ENCODE peak calls at places on chromosomes 6 and 20, in eight cellular contexts. Z is fibroblast of lung; R is right cardiac atrium; N is Peyer's patch; H is tibial nerve; Q is naive thymus-derived CD4-positive, alpha-beta T cell; O is stomach; E is heart left ventricle. D is an unnamed sample.

GRCh38 chr20:57126481-57127092 is 139.9 kb downstream of the BMP7 start:
- DNase-seq in Q (no peak), E (no peak), R (no peak), Z (no peak), N (no peak), H (no peak), O (no peak), D (no peak)

GRCh38 chr6:166592818-166593217 is 6.3 kb upstream of the RAMACL start:
- DNase-seq in O (no peak), N (no peak), Z (peak; percentile 63), H (no peak), R (no peak), E (no peak), Q (no peak), D (no peak)

GRCh38 chr6:5151955-5152401 is 66.8 kb downstream of the PPP1R3G start:
- DNase-seq in O (no peak), Z (peak; percentile 54), E (no peak), R (no peak), Q (no peak), H (no peak), N (no peak), D (no peak)

GRCh38 chr6:105310371-105310770 is 92.5 kb downstream of the PREP start:
- DNase-seq in E (no peak), N (no peak), R (no peak), Q (no peak), Z (no peak), O (no peak), H (no peak), D (no peak)

GRCh38 chr6:157126183-157127098 is 196.9 kb downstream of the TMEM242 start:
- DNase-seq in E (no peak), Q (no peak), R (no peak), O (no peak), N (no peak), H (no peak), Z (no peak), D (no peak)

GRCh38 chr6:71349976-71350615 is 61.5 kb downstream of the OGFRL1 start:
- DNase-seq in R (peak; percentile 45), Q (no peak), E (no peak), H (no peak), Z (peak; percentile 88), O (no peak), N (no peak), D (no peak)

GRCh38 chr6:56655996-56656395 is 13.3 kb upstream of the DST start:
- DNase-seq in E (no peak), O (no peak), Z (no peak), Q (no peak), H (no peak), R (no peak), N (no peak), D (no peak)

GRCh38 chr20:50248104-50248631 is 57.5 kb downstream of the CEBPB start:
- DNase-seq in O (peak; percentile 31), H (no peak), E (no peak), Z (peak; percentile 35), Q (no peak), N (peak; percentile 63), R (peak; percentile 39), D (no peak)

GRCh38 chr6:163958646-163959045 is 544.1 kb downstream of the QKI start:
- DNase-seq in E (no peak), Q (no peak), N (no peak), H (no peak), R (no peak), Z (peak; percentile 11), O (no peak), D (no peak)

GRCh38 chr6:56259682-56260081 is 12.3 kb upstream of the COL21A1 start:
- DNase-seq in N (no peak), R (no peak), H (no peak), O (no peak), E (no peak), Q (no peak), Z (peak; percentile 86), D (no peak)

GRCh38 chr20:3751664-3752385 is 15.7 kb downstream of the ADISSP start:
- DNase-seq in Q (peak; percentile 29), O (peak; percentile 72), E (peak; percentile 72), N (peak; percentile 64), H (no peak), Z (no peak), R (peak; percentile 84), D (peak; percentile 34)

GRCh38 chr20:14334306-14334930 is 3.0 kb downstream of the FLRT3 start:
- DNase-seq in E (no peak), H (no peak), N (no peak), R (peak; percentile 13), O (peak; percentile 47), Z (peak; percentile 76), Q (no peak), D (no peak)

GRCh38 chr6:165574770-165575549 is 88.1 kb downstream of the PDE10A start:
- DNase-seq in Z (no peak), R (no peak), E (no peak), O (no peak), N (no peak), Q (no peak), H (no peak), D (no peak)

GRCh38 chr6:105882071-105882803 is 203.9 kb upstream of the PRDM1 start:
- DNase-seq in N (no peak), E (no peak), Q (no peak), O (no peak), Z (peak; percentile 26), R (no peak), H (no peak), D (no peak)

GRCh38 chr6:127518212-127518709 is 874 bp downstream of the MTCL3 start:
- DNase-seq in N (no peak), E (no peak), R (no peak), Z (no peak), O (no peak), Q (no peak), H (no peak), D (no peak)

GRCh38 chr6:105932440-105932839 is 153.7 kb upstream of the PRDM1 start:
- DNase-seq in R (no peak), Z (no peak), O (no peak), Q (no peak), E (no peak), H (no peak), N (no peak), D (no peak)

GRCh38 chr20:48928832-48929725 is 7.6 kb downstream of the ARFGEF2 start:
- DNase-seq in H (no peak), R (no peak), Z (peak; percentile 9), E (no peak), Q (no peak), O (no peak), N (no peak), D (no peak)

GRCh38 chr6:25833136-25833535 is 1.3 kb upstream of the SLC17A1 start:
- DNase-seq in Q (no peak), H (no peak), Z (no peak), R (no peak), N (no peak), E (no peak), O (no peak), D (no peak)

GRCh38 chr20:57270204-57270937 is 3.9 kb upstream of the BMP7 start:
- DNase-seq in N (no peak), H (no peak), O (no peak), Z (no peak), Q (no peak), E (no peak), R (no peak), D (no peak)

GRCh38 chr6:167750956-167751358 is 75.8 kb upstream of the AFDN start:
- DNase-seq in Q (no peak), R (peak; percentile 61), H (no peak), Z (no peak), O (peak; percentile 95), E (peak; percentile 45), N (peak; percentile 61), D (no peak)

GRCh38 chr6:150775804-150776203 is 89.7 kb upstream of the MTHFD1L start:
- DNase-seq in O (no peak), E (peak; percentile 41), H (no peak), Z (no peak), Q (no peak), N (no peak), R (peak; percentile 55), D (no peak)

GRCh38 chr20:58850693-58851174 is at the start of gene GNAS-AS1:
- DNase-seq in R (peak; percentile 87), E (peak; percentile 91), Z (peak; percentile 90), H (peak; percentile 43), O (peak; percentile 47), Q (peak; percentile 75), N (peak; percentile 68), D (peak; percentile 77)

GRCh38 chr20:58843128-58843556 is 7.6 kb downstream of the GNAS-AS1 start:
- DNase-seq in N (no peak), Q (no peak), E (no peak), O (no peak), H (no peak), R (no peak), Z (no peak), D (no peak)

GRCh38 chr20:58845706-58846105 is 5.0 kb downstream of the GNAS-AS1 start:
- DNase-seq in E (no peak), Q (no peak), Z (no peak), H (no peak), R (no peak), N (no peak), O (no peak), D (no peak)

GRCh38 chr20:58851221-58851968 is 693 bp upstream of the GNAS-AS1 start:
- DNase-seq in Q (no peak), Z (no peak), E (no peak), H (no peak), R (no peak), O (no peak), N (no peak), D (no peak)

GRCh38 chr20:58847483-58847882 is 3.2 kb downstream of the GNAS-AS1 start:
- DNase-seq in Q (no peak), Z (no peak), N (no peak), E (no peak), R (no peak), O (no peak), H (no peak), D (no peak)
- H3K4me1 ChIP-seq in Q (no peaks in the 10 kb centered on the region), Z (no peaks in the 10 kb centered on the region), N (no peaks in the 10 kb centered on the region), E (peaks cover 12% of the 10 kb centered on the region), R (no peaks in the 10 kb centered on the region), O (peaks cover 10% of the 10 kb centered on the region), H (no peaks in the 10 kb centered on the region), D (peaks cover 18% of the 10 kb centered on the region)

GRCh38 chr6:113860165-113860955 is 3.2 kb downstream of the MARCKS start:
- DNase-seq in H (peak; percentile 16), Z (peak; percentile 58), O (peak; percentile 29), E (peak; percentile 41), Q (no peak), R (peak; percentile 36), N (no peak), D (no peak)
- H3K27ac ChIP-seq in H (peak overlapping the region; percentile 92), Z (peak overlapping the region; percentile 99), O (peak overlapping the region; percentile 91), E (peak overlapping the region; percentile 85), Q (no peak overlapping the region), R (peak overlapping the region; percentile 89), N (peak overlapping the region; percentile 96), D (no peak overlapping the region)

GRCh38 chr6:36624461-36625160 is 30.4 kb downstream of the SRSF3 start:
- DNase-seq in O (no peak), Q (no peak), E (no peak), H (no peak), N (peak; percentile 25), R (peak; percentile 21), Z (no peak), D (no peak)
- H3K4me3 ChIP-seq in O (no peak overlapping the region), Q (no peak overlapping the region), E (no peak overlapping the region), H (no peak overlapping the region), N (no peak overlapping the region), R (no peak overlapping the region), Z (peak overlapping the region; percentile 29), D (no peak overlapping the region)

DNA sequence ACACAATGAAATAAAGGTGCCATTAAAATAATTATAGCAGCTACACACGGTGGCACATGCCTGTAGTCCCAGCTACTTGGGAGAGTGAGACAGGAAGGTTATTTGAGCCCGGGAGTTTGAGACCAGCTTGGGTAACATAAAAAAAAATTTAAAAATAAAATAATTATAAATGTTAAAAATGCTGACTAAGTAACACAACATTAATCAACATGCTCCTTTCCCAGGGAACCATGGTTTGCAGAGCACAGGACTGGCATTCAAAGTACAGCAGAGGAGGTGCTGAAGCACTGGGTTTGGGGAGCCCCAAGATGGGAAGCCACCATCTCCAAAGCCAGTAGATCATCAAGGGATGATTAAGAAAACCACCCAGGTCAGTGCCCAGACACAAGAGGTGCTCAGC is 51.9 kb downstream of the NFATC2 start:
- DNase-seq in Z (no peak), N (no peak), R (no peak), E (no peak), H (no peak), Q (no peak), O (no peak), D (no peak)
- H3K4me1 ChIP-seq in Z (peaks cover 2% of the 10 kb centered on the region), N (no peaks in the 10 kb centered on the region), R (peaks cover 12% of the 10 kb centered on the region), E (peaks cover 33% of the 10 kb centered on the region), H (no peaks in the 10 kb centered on the region), Q (peaks cover 39% of the 10 kb centered on the region), O (peaks cover 57% of the 10 kb centered on the region), D (peaks cover 41% of the 10 kb centered on the region)